ENCODE peak calls at places on chromosomes 2 and 18, in ten cellular contexts. One of them, this sample, is unnamed.

GRCh38 chr2:39447266-39448168 is 10.4 kb upstream of the MAP4K3 start:
- DNase-seq in thyroid gland: no peak
- DNase-seq in HepG2: no peak
- DNase-seq in transverse colon: no peak
- DNase-seq in thoracic aorta: no peak
- DNase-seq in A549: no peak
- DNase-seq in endodermal cell: no peak
- DNase-seq in IMR-90: peak
- DNase-seq in hepatocyte: no peak
- DNase-seq in lower lobe of right lung: no peak
- DNase-seq in this sample: peak

GRCh38 chr18:66495844-66496243 is 108.0 kb downstream of the CDH19 start:
- DNase-seq in thoracic aorta: no peak
- DNase-seq in A549: no peak
- DNase-seq in lower lobe of right lung: peak
- DNase-seq in IMR-90: no peak
- DNase-seq in endodermal cell: peak
- DNase-seq in transverse colon: peak
- DNase-seq in hepatocyte: peak
- DNase-seq in HepG2: peak
- DNase-seq in thyroid gland: peak
- DNase-seq in this sample: peak

GRCh38 chr18:70334728-70335329 is 46.0 kb downstream of the SOCS6 start:
- DNase-seq in IMR-90: no peak
- DNase-seq in thyroid gland: no peak
- DNase-seq in endodermal cell: no peak
- DNase-seq in A549: no peak
- DNase-seq in lower lobe of right lung: no peak
- DNase-seq in thoracic aorta: no peak
- DNase-seq in transverse colon: no peak
- DNase-seq in HepG2: peak
- DNase-seq in hepatocyte: no peak
- DNase-seq in this sample: peak

GRCh38 chr2:66252002-66252545 is 182.9 kb upstream of the MEIS1 start:
- DNase-seq in transverse colon: no peak
- DNase-seq in A549: no peak
- DNase-seq in thyroid gland: no peak
- DNase-seq in endodermal cell: no peak
- DNase-seq in IMR-90: no peak
- DNase-seq in hepatocyte: no peak
- DNase-seq in HepG2: no peak
- DNase-seq in lower lobe of right lung: no peak
- DNase-seq in thoracic aorta: no peak
- DNase-seq in this sample: no peak

GRCh38 chr18:45164551-45164950 is 450.7 kb upstream of the SLC14A2 start:
- DNase-seq in HepG2: no peak
- DNase-seq in thyroid gland: no peak
- DNase-seq in transverse colon: no peak
- DNase-seq in IMR-90: no peak
- DNase-seq in hepatocyte: no peak
- DNase-seq in thoracic aorta: no peak
- DNase-seq in lower lobe of right lung: no peak
- DNase-seq in endodermal cell: no peak
- DNase-seq in A549: no peak
- DNase-seq in this sample: no peak

GRCh38 chr18:71442830-71443229 is 1101.3 kb downstream of the CBLN2 start:
- DNase-seq in HepG2: no peak
- DNase-seq in lower lobe of right lung: no peak
- DNase-seq in thyroid gland: no peak
- DNase-seq in IMR-90: no peak
- DNase-seq in hepatocyte: no peak
- DNase-seq in transverse colon: no peak
- DNase-seq in thoracic aorta: no peak
- DNase-seq in A549: no peak
- DNase-seq in endodermal cell: no peak
- DNase-seq in this sample: no peak

GRCh38 chr2:218992703-218993344 is 398 bp downstream of the CRYBA2 start:
- DNase-seq in lower lobe of right lung: no peak
- DNase-seq in hepatocyte: peak
- DNase-seq in thoracic aorta: no peak
- DNase-seq in IMR-90: no peak
- DNase-seq in transverse colon: peak
- DNase-seq in endodermal cell: peak
- DNase-seq in A549: no peak
- DNase-seq in HepG2: no peak
- DNase-seq in thyroid gland: no peak
- DNase-seq in this sample: no peak

GRCh38 chr2:3493610-3493997 is 25.7 kb downstream of the ADI1 start:
- DNase-seq in thyroid gland: peak
- DNase-seq in transverse colon: no peak
- DNase-seq in thoracic aorta: no peak
- DNase-seq in lower lobe of right lung: no peak
- DNase-seq in hepatocyte: peak
- DNase-seq in HepG2: peak
- DNase-seq in A549: no peak
- DNase-seq in endodermal cell: peak
- DNase-seq in IMR-90: peak
- DNase-seq in this sample: peak

GRCh38 chr2:130807659-130808385 is 28.9 kb upstream of the ARHGEF4 start:
- DNase-seq in IMR-90: no peak
- DNase-seq in thoracic aorta: no peak
- DNase-seq in HepG2: no peak
- DNase-seq in transverse colon: peak
- DNase-seq in A549: no peak
- DNase-seq in thyroid gland: peak
- DNase-seq in lower lobe of right lung: no peak
- DNase-seq in hepatocyte: no peak
- DNase-seq in endodermal cell: no peak
- DNase-seq in this sample: no peak

GRCh38 chr2:43074052-43074451 is 152.4 kb downstream of the ZFP36L2 start:
- DNase-seq in hepatocyte: no peak
- DNase-seq in transverse colon: no peak
- DNase-seq in HepG2: no peak
- DNase-seq in lower lobe of right lung: no peak
- DNase-seq in endodermal cell: peak
- DNase-seq in thoracic aorta: no peak
- DNase-seq in A549: no peak
- DNase-seq in IMR-90: no peak
- DNase-seq in thyroid gland: no peak
- DNase-seq in this sample: no peak

GRCh38 chr2:3959372-3959771 is 256.0 kb downstream of the DCDC2C start:
- DNase-seq in hepatocyte: peak
- DNase-seq in thyroid gland: no peak
- DNase-seq in HepG2: peak
- DNase-seq in lower lobe of right lung: no peak
- DNase-seq in A549: peak
- DNase-seq in thoracic aorta: no peak
- DNase-seq in transverse colon: no peak
- DNase-seq in endodermal cell: no peak
- DNase-seq in IMR-90: peak
- DNase-seq in this sample: peak

GRCh38 chr2:237704476-237705224 is 77.3 kb downstream of the LRRFIP1 start:
- DNase-seq in hepatocyte: no peak
- DNase-seq in HepG2: no peak
- DNase-seq in A549: no peak
- DNase-seq in thyroid gland: no peak
- DNase-seq in IMR-90: peak
- DNase-seq in endodermal cell: no peak
- DNase-seq in thoracic aorta: no peak
- DNase-seq in lower lobe of right lung: no peak
- DNase-seq in transverse colon: no peak
- DNase-seq in this sample: no peak

GRCh38 chr2:101113441-101114267 is 37.5 kb downstream of the TBC1D8 start:
- DNase-seq in HepG2: peak
- DNase-seq in IMR-90: peak
- DNase-seq in lower lobe of right lung: no peak
- DNase-seq in thyroid gland: no peak
- DNase-seq in endodermal cell: peak
- DNase-seq in thoracic aorta: no peak
- DNase-seq in hepatocyte: peak
- DNase-seq in A549: peak
- DNase-seq in transverse colon: peak
- DNase-seq in this sample: peak

GRCh38 chr2:96602330-96602823 is 35.7 kb downstream of the KANSL3 start:
- DNase-seq in HepG2: peak
- DNase-seq in endodermal cell: peak
- DNase-seq in IMR-90: no peak
- DNase-seq in A549: no peak
- DNase-seq in thoracic aorta: no peak
- DNase-seq in thyroid gland: peak
- DNase-seq in hepatocyte: peak
- DNase-seq in transverse colon: peak
- DNase-seq in lower lobe of right lung: no peak
- DNase-seq in this sample: no peak

GRCh38 chr18:24741961-24742738 is 281.7 kb downstream of the HRH4 start:
- DNase-seq in IMR-90: peak
- DNase-seq in HepG2: no peak
- DNase-seq in endodermal cell: no peak
- DNase-seq in transverse colon: no peak
- DNase-seq in thoracic aorta: no peak
- DNase-seq in hepatocyte: no peak
- DNase-seq in lower lobe of right lung: no peak
- DNase-seq in thyroid gland: no peak
- DNase-seq in A549: no peak
- DNase-seq in this sample: no peak

GRCh38 chr2:189681203-189681602 is 6.7 kb downstream of the ANKAR start:
- DNase-seq in thyroid gland: no peak
- DNase-seq in transverse colon: no peak
- DNase-seq in hepatocyte: no peak
- DNase-seq in HepG2: no peak
- DNase-seq in A549: no peak
- DNase-seq in endodermal cell: no peak
- DNase-seq in lower lobe of right lung: no peak
- DNase-seq in IMR-90: no peak
- DNase-seq in thoracic aorta: no peak
- DNase-seq in this sample: no peak
- H3K27ac ChIP-seq in thyroid gland: no peak
- H3K27ac ChIP-seq in transverse colon: no peak
- H3K27ac ChIP-seq in hepatocyte: no peak
- H3K27ac ChIP-seq in HepG2: no peak
- H3K27ac ChIP-seq in A549: no peak
- H3K27ac ChIP-seq in endodermal cell: no peak
- H3K27ac ChIP-seq in lower lobe of right lung: no peak
- H3K27ac ChIP-seq in IMR-90: no peak
- H3K27ac ChIP-seq in thoracic aorta: no peak
- H3K27ac ChIP-seq in this sample: no peak

GRCh38 chr2:233760043-233760442 is at the start of gene UGT1A1:
- DNase-seq in HepG2: peak
- DNase-seq in IMR-90: no peak
- DNase-seq in thyroid gland: no peak
- DNase-seq in endodermal cell: no peak
- DNase-seq in hepatocyte: peak
- DNase-seq in lower lobe of right lung: no peak
- DNase-seq in transverse colon: no peak
- DNase-seq in thoracic aorta: no peak
- DNase-seq in A549: no peak
- DNase-seq in this sample: no peak
- H3K4me3 ChIP-seq in HepG2: no peak
- H3K4me3 ChIP-seq in IMR-90: no peak
- H3K4me3 ChIP-seq in thyroid gland: no peak
- H3K4me3 ChIP-seq in endodermal cell: no peak
- H3K4me3 ChIP-seq in hepatocyte: no peak
- H3K4me3 ChIP-seq in lower lobe of right lung: no peak
- H3K4me3 ChIP-seq in transverse colon: no peak
- H3K4me3 ChIP-seq in thoracic aorta: no peak
- H3K4me3 ChIP-seq in A549: no peak
- H3K4me3 ChIP-seq in this sample: no peak

GRCh38 chr2:232315923-232316299 is 62.6 kb upstream of the ALPP start:
- DNase-seq in lower lobe of right lung: no peak
- DNase-seq in transverse colon: no peak
- DNase-seq in thoracic aorta: no peak
- DNase-seq in hepatocyte: no peak
- DNase-seq in HepG2: no peak
- DNase-seq in IMR-90: no peak
- DNase-seq in thyroid gland: no peak
- DNase-seq in endodermal cell: peak
- DNase-seq in A549: no peak
- DNase-seq in this sample: no peak

GRCh38 chr2:232319117-232320037 is 59.2 kb upstream of the ALPP start:
- DNase-seq in hepatocyte: no peak
- DNase-seq in transverse colon: no peak
- DNase-seq in HepG2: no peak
- DNase-seq in thyroid gland: no peak
- DNase-seq in lower lobe of right lung: no peak
- DNase-seq in thoracic aorta: no peak
- DNase-seq in endodermal cell: no peak
- DNase-seq in IMR-90: no peak
- DNase-seq in A549: no peak
- DNase-seq in this sample: no peak

GRCh38 chr2:232318175-232318855 is 60.2 kb upstream of the ALPP start:
- DNase-seq in thyroid gland: no peak
- DNase-seq in transverse colon: peak
- DNase-seq in lower lobe of right lung: no peak
- DNase-seq in endodermal cell: no peak
- DNase-seq in HepG2: no peak
- DNase-seq in thoracic aorta: no peak
- DNase-seq in A549: no peak
- DNase-seq in IMR-90: no peak
- DNase-seq in hepatocyte: no peak
- DNase-seq in this sample: no peak

GRCh38 chr2:232316382-232317190 is 62.0 kb upstream of the ALPP start:
- DNase-seq in thoracic aorta: no peak
- DNase-seq in IMR-90: no peak
- DNase-seq in A549: no peak
- DNase-seq in transverse colon: no peak
- DNase-seq in thyroid gland: no peak
- DNase-seq in HepG2: no peak
- DNase-seq in lower lobe of right lung: no peak
- DNase-seq in endodermal cell: peak
- DNase-seq in hepatocyte: no peak
- DNase-seq in this sample: no peak

GRCh38 chr2:232315049-232315922 is 63.3 kb upstream of the ALPP start:
- DNase-seq in HepG2: no peak
- DNase-seq in hepatocyte: no peak
- DNase-seq in transverse colon: peak
- DNase-seq in A549: no peak
- DNase-seq in thyroid gland: peak
- DNase-seq in lower lobe of right lung: peak
- DNase-seq in endodermal cell: no peak
- DNase-seq in thoracic aorta: peak
- DNase-seq in IMR-90: peak
- DNase-seq in this sample: peak
- TF ChIP-seq CTCF in HepG2: no peak
- TF ChIP-seq CTCF in hepatocyte: no peak
- TF ChIP-seq CTCF in transverse colon: no peak
- TF ChIP-seq CTCF in A549: no peak
- TF ChIP-seq CTCF in thyroid gland: no peak
- TF ChIP-seq CTCF in lower lobe of right lung: peak
- TF ChIP-seq CTCF in endodermal cell: peak
- TF ChIP-seq CTCF in thoracic aorta: no peak
- TF ChIP-seq CTCF in IMR-90: no peak
- TF ChIP-seq CTCF in this sample: peak

DNA sequence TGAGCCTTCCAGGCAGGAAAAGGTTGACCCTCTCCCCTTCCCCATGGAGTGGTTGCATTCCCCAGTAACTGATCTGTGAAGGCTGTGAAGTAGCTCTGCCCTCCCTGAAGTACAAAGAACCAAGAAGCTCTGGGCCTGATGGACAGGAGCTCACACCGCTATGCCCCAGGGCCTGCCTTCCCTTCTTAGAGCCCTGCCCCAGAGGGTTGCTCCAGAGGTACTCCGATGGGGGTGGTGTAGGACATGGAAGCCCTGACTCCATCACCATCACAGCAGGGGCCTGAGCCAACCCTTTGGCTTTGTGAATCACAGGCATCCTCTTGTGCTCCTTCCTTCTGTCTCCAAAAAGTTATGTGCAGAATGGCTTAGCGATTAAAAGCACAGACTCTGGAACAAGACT is 57.7 kb downstream of the ADD2 start:
- DNase-seq in A549: no peak
- DNase-seq in hepatocyte: no peak
- DNase-seq in thoracic aorta: no peak
- DNase-seq in HepG2: no peak
- DNase-seq in transverse colon: no peak
- DNase-seq in thyroid gland: no peak
- DNase-seq in lower lobe of right lung: no peak
- DNase-seq in endodermal cell: peak
- DNase-seq in IMR-90: no peak
- DNase-seq in this sample: no peak
- H3K27ac ChIP-seq in A549: no peak
- H3K27ac ChIP-seq in hepatocyte: no peak
- H3K27ac ChIP-seq in thoracic aorta: no peak
- H3K27ac ChIP-seq in HepG2: no peak
- H3K27ac ChIP-seq in transverse colon: no peak
- H3K27ac ChIP-seq in thyroid gland: no peak
- H3K27ac ChIP-seq in lower lobe of right lung: no peak
- H3K27ac ChIP-seq in endodermal cell: no peak
- H3K27ac ChIP-seq in IMR-90: no peak
- H3K27ac ChIP-seq in this sample: no peak

This sample was measured in brain microvascular endothelial cell.